ENCODE peak calls at places on chromosomes 11 and 22, in four cellular contexts. R is GM12878, W is HepG2, E is H1. J is an unnamed sample.

GRCh38 chr22:36246718-36247117 is 6.2 kb upstream of the APOL1 start:
- DNase-seq in R (no peak), W (no peak), E (no peak), J (no peak)

GRCh38 chr11:118921121-118921928 is 4.4 kb downstream of the BCL9L start:
- DNase-seq in R (no peak), E (no peak), W (peak; percentile 94), J (no peak)

GRCh38 chr11:60428517-60428916 is 855 bp upstream of the MS4A5 start:
- DNase-seq in R (no peak), W (no peak), E (no peak), J (no peak)

GRCh38 chr22:35491908-35492380 is 48.7 kb upstream of the RASD2 start:
- DNase-seq in E (no peak), W (no peak), R (no peak), J (no peak)

GRCh38 chr11:1549355-1550330 is 22.4 kb downstream of the DUSP8 start:
- DNase-seq in R (no peak), E (no peak), W (peak; percentile 31), J (no peak)

GRCh38 chr11:102139081-102139498 is 28.8 kb downstream of the YAP1 start:
- DNase-seq in W (no peak), R (no peak), E (no peak), J (no peak)

GRCh38 chr11:132463941-132464340 is 1068.4 kb downstream of the OPCML start:
- DNase-seq in W (no peak), R (no peak), E (no peak), J (no peak)

GRCh38 chr22:44049369-44050231 is 25.5 kb downstream of the PARVB start:
- DNase-seq in R (no peak), W (no peak), E (no peak), J (no peak)

GRCh38 chr11:12472401-12473065 is 95.2 kb downstream of the PARVA start:
- DNase-seq in R (no peak), E (no peak), W (no peak), J (no peak)

GRCh38 chr22:20101638-20102037 is 14.3 kb upstream of the RANBP1 start:
- DNase-seq in R (no peak), E (no peak), W (no peak), J (no peak)

GRCh38 chr11:118304227-118304808 is at the start of gene CD3E:
- DNase-seq in E (no peak), W (no peak), R (no peak), J (no peak)

GRCh38 chr22:20430641-20431519 is 6.7 kb downstream of the SCARF2 start:
- DNase-seq in W (no peak), E (no peak), R (no peak), J (no peak)

GRCh38 chr11:10632483-10632882 is 61.1 kb downstream of the IRAG1 start:
- DNase-seq in W (no peak), E (no peak), R (no peak), J (no peak)

GRCh38 chr11:130786987-130787688 is 129.1 kb downstream of the SNX19 start:
- DNase-seq in W (no peak), R (no peak), E (no peak), J (no peak)

GRCh38 chr11:125062931-125063428 is at the start of gene SLC37A2:
- DNase-seq in E (no peak), W (peak; percentile 45), R (peak; percentile 62), J (peak; percentile 36)

GRCh38 chr22:21457023-21457787 is 10.0 kb upstream of the TMEM191C start:
- DNase-seq in R (no peak), W (peak; percentile 65), E (no peak), J (no peak)

GRCh38 chr11:65834202-65834601 is 439 bp downstream of the SNX32 start:
- DNase-seq in E (no peak), R (no peak), W (no peak), J (no peak)

GRCh38 chr11:64343740-64344133 is 3.7 kb downstream of the CCDC88B start:
- DNase-seq in E (no peak), R (no peak), W (no peak), J (no peak)

GRCh38 chr11:74676596-74676995 is 54.6 kb downstream of the CHRDL2 start:
- DNase-seq in R (no peak), E (no peak), W (no peak), J (no peak)

GRCh38 chr11:6703247-6704063 is 20.3 kb upstream of the MRPL17 start:
- DNase-seq in R (no peak), W (peak; percentile 64), E (no peak), J (peak; percentile 25)

GRCh38 chr11:36631704-36632287 is 33.8 kb upstream of the RAG2 start:
- DNase-seq in E (no peak), R (no peak), W (no peak), J (no peak)

GRCh38 chr22:31287818-31288495 is 4.3 kb downstream of the PIK3IP1 start:
- DNase-seq in R (no peak), W (no peak), E (no peak), J (no peak)

GRCh38 chr11:68683086-68683951 is 1.0 kb upstream of the GAL start:
- DNase-seq in E (no peak), R (no peak), W (no peak), J (no peak)

GRCh38 chr11:3861698-3862097 is 6.2 kb downstream of the STIM1 start:
- DNase-seq in E (no peak), W (no peak), R (no peak), J (no peak)

GRCh38 chr11:32722255-32722654 is 72.2 kb downstream of the CCDC73 start:
- DNase-seq in E (no peak), W (no peak), R (no peak), J (no peak)

GRCh38 chr11:69131644-69132300 is 24.0 kb upstream of the SMIM38 start:
- DNase-seq in E (peak; percentile 81), R (no peak), W (peak; percentile 80), J (peak; percentile 94)

GRCh38 chr11:73200256-73200655 is 17.8 kb upstream of the P2RY2 start:
- DNase-seq in W (no peak), R (no peak), E (no peak), J (no peak)

GRCh38 chr11:22875869-22876473 is 15.7 kb upstream of the CCDC179 start:
- DNase-seq in R (peak; percentile 38), W (peak; percentile 85), E (no peak), J (peak; percentile 57)

GRCh38 chr11:76655466-76656086 is 15.0 kb downstream of the LRRC32 start:
- DNase-seq in R (no peak), E (no peak), W (no peak), J (no peak)

GRCh38 chr11:76606102-76606793 is 64.3 kb downstream of the LRRC32 start:
- DNase-seq in R (no peak), E (no peak), W (no peak), J (no peak)

GRCh38 chr22:36374603-36375024 is 13.2 kb downstream of the MYH9 start:
- DNase-seq in W (no peak), E (no peak), R (no peak), J (no peak)

GRCh38 chr11:112837162-112837826 is 123.9 kb upstream of the NCAM1 start:
- DNase-seq in W (no peak), E (no peak), R (no peak), J (no peak)

GRCh38 chr22:19510919-19511341 is 13.3 kb downstream of the CLDN5 start:
- DNase-seq in E (no peak), W (no peak), R (no peak), J (no peak)

GRCh38 chr11:29449280-29450074 is 567.4 kb downstream of the KCNA4 start:
- DNase-seq in R (no peak), W (no peak), E (no peak), J (no peak)

GRCh38 chr11:29447821-29448220 is 569.0 kb downstream of the KCNA4 start:
- DNase-seq in W (no peak), R (no peak), E (no peak), J (no peak)

GRCh38 chr11:29448246-29448877 is 568.5 kb downstream of the KCNA4 start:
- DNase-seq in W (no peak), E (no peak), R (no peak), J (no peak)

GRCh38 chr11:29452131-29452530 is 564.7 kb downstream of the KCNA4 start:
- DNase-seq in E (no peak), R (no peak), W (no peak), J (no peak)

GRCh38 chr11:29446132-29446531 is 570.7 kb downstream of the KCNA4 start:
- DNase-seq in W (no peak), E (no peak), R (no peak), J (no peak)
- TF ChIP-seq YY1 in W (no peak), E (no peak), R (no peak), J (no peak)

DNA sequence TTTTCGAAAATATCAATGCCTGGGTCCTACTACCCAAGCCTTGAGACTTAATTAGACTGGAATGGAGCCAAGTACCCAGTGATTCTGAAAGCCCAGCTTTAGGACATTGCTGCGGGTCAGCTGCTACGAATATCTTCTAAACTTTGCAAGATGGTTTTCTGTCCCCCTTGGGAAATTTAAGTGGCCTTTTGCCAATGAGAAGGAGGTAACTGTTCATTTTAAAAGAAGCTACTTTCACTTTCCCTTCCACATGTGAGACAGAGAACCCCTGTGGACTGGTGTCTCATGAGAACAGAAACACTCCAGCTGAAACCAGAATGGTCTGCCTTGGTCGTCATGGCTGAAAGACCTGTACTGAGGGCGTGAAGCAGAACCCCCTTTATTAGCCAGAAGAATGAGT is 74.9 kb downstream of the SC5D start:
- DNase-seq in R (peak; percentile 99), E (no peak), W (no peak), J (no peak)
- TF ChIP-seq SUZ12 in R (no peak), E (no peak), W (no peak), J (no peak)

GRCh38 chr11:79052539-79052938 is 388.3 kb downstream of the TENM4 start:
- DNase-seq in W (no peak), E (no peak), R (no peak), J (no peak)
- H3K9ac ChIP-seq in W (no peak overlapping the region), E (no peak overlapping the region), R (no peak overlapping the region), J (no peak overlapping the region)

GRCh38 chr22:26975865-26976264 is 318.5 kb downstream of the MIAT start:
- DNase-seq in R (no peak), W (no peak), E (no peak), J (no peak)
- TF ChIP-seq YY1 in R (no peak), W (no peak), E (no peak), J (no peak)